ENCODE peak calls at places on chromosomes 5 and 9, in four cellular contexts. Q is GM23338, L is colonic mucosa, B is A549. D is an unnamed sample. For H3K4me1, the result is how much of the 10 kb centered on the place peaks cover.

GRCh38 chr9:37377688-37378612 is 44.5 kb upstream of the GRHPR start:
- DNase-seq in B (no peak), Q (no peak), L (no peak), D (no peak)

GRCh38 chr9:117747571-117747970 is 43.4 kb downstream of the TLR4 start:
- DNase-seq in Q (no peak), B (no peak), L (no peak), D (no peak)

GRCh38 chr5:102583663-102584062 is 84.9 kb upstream of the SLCO6A1 start:
- DNase-seq in B (peak), L (no peak), Q (peak), D (no peak)

GRCh38 chr5:131525805-131526204 is 109.2 kb downstream of the RAPGEF6 start:
- DNase-seq in L (no peak), B (no peak), Q (no peak), D (no peak)

GRCh38 chr5:132264546-132265335 is 7.2 kb downstream of the PDLIM4 start:
- DNase-seq in L (peak), B (no peak), Q (no peak), D (no peak)

GRCh38 chr9:37281541-37281940 is 141.0 kb upstream of the GRHPR start:
- DNase-seq in B (no peak), L (no peak), Q (no peak), D (no peak)

GRCh38 chr9:128193469-128194096 is 2.2 kb upstream of the CIZ1 start:
- DNase-seq in B (no peak), L (no peak), Q (no peak), D (no peak)

GRCh38 chr5:90965110-90965676 is 406.6 kb downstream of the ADGRV1 start:
- DNase-seq in Q (no peak), B (no peak), L (no peak), D (no peak)

GRCh38 chr9:19768798-19769197 is 20.0 kb downstream of the SLC24A2 start:
- DNase-seq in L (no peak), B (no peak), Q (no peak), D (no peak)

GRCh38 chr5:108430931-108431608 is 49.2 kb upstream of the FBXL17 start:
- DNase-seq in B (no peak), Q (no peak), L (no peak), D (no peak)

GRCh38 chr9:106287108-106287631 is 575.8 kb upstream of the ZNF462 start:
- DNase-seq in Q (no peak), B (no peak), L (no peak), D (no peak)

GRCh38 chr5:30343707-30344106 is 849.8 kb upstream of the CDH6 start:
- DNase-seq in Q (no peak), B (no peak), L (no peak), D (no peak)

GRCh38 chr5:36152324-36153298 is 700 bp downstream of the SKP2 start:
- DNase-seq in Q (peak), L (peak), B (peak), D (no peak)

GRCh38 chr5:31364881-31365636 is 166.8 kb downstream of the DROSHA start:
- DNase-seq in Q (no peak), L (no peak), B (no peak), D (no peak)

GRCh38 chr5:1037671-1038416 is 29.2 kb downstream of the NKD2 start:
- DNase-seq in L (no peak), B (no peak), Q (no peak), D (no peak)

GRCh38 chr5:3320317-3320865 is 275.2 kb upstream of the IRX1 start:
- DNase-seq in L (no peak), B (no peak), Q (no peak), D (no peak)

GRCh38 chr9:75071530-75072122 is 16.3 kb downstream of the NMRK1 start:
- DNase-seq in L (peak), Q (no peak), B (no peak), D (peak)

GRCh38 chr5:52794519-52794918 is 6.8 kb downstream of the ITGA1 start:
- DNase-seq in B (no peak), Q (no peak), L (no peak), D (no peak)

GRCh38 chr9:128244443-128245226 is 31.2 kb downstream of the GOLGA2 start:
- DNase-seq in Q (peak), B (no peak), L (peak), D (peak)

GRCh38 chr5:74342948-74343682 is 297.4 kb downstream of the ENC1 start:
- DNase-seq in Q (no peak), B (peak), L (no peak), D (no peak)

GRCh38 chr9:118236625-118237024 is 532.4 kb downstream of the TLR4 start:
- DNase-seq in L (no peak), B (no peak), Q (no peak), D (no peak)

GRCh38 chr9:137988701-137989100 is 111.1 kb downstream of the CACNA1B start:
- DNase-seq in Q (no peak), B (no peak), L (no peak), D (no peak)

GRCh38 chr5:56494300-56494704 is 261.2 kb upstream of the ANKRD55 start:
- DNase-seq in L (no peak), B (no peak), Q (no peak), D (no peak)

GRCh38 chr5:117741655-117742226 is 1167.1 kb upstream of the SEMA6A start:
- DNase-seq in Q (no peak), B (no peak), L (no peak), D (no peak)

GRCh38 chr9:129176786-129177442 is 1.1 kb downstream of the IER5L start:
- DNase-seq in Q (peak), B (no peak), L (peak), D (no peak)

GRCh38 chr9:109314011-109314531 is 6.8 kb downstream of the EPB41L4B start:
- DNase-seq in B (no peak), Q (no peak), L (no peak), D (peak)

DNA sequence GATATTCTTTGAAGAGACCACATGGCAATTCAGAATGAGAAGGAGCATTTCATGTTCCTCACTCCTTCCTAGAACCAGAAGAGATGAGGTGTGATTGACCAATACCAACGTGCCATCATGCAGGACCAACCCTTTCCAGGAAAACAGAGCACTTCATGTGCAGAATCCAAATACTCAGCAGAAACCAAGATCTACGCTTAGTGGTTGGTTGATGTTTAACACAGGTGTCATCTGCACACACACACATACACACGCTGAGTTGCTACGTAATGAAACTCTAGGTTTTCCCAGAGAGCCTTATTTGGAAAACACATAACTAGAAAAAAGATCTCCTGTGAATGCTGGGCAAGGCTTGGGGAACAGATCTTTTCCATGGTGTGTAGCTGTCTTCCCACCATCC is 21.1 kb upstream of the ZNF622 start:
- DNase-seq in B (no peak), L (no peak), Q (no peak), D (no peak)
- H3K4me1 ChIP-seq in B (under half), L (under half), Q (under half), D (under half)

GRCh38 chr9:70406446-70406862 is 8.0 kb downstream of the KLF9 start:
- DNase-seq in Q (peak), B (no peak), L (no peak), D (peak)
- H3K4me1 ChIP-seq in Q (under half), B (under half), L (under half), D (under half)

DNA sequence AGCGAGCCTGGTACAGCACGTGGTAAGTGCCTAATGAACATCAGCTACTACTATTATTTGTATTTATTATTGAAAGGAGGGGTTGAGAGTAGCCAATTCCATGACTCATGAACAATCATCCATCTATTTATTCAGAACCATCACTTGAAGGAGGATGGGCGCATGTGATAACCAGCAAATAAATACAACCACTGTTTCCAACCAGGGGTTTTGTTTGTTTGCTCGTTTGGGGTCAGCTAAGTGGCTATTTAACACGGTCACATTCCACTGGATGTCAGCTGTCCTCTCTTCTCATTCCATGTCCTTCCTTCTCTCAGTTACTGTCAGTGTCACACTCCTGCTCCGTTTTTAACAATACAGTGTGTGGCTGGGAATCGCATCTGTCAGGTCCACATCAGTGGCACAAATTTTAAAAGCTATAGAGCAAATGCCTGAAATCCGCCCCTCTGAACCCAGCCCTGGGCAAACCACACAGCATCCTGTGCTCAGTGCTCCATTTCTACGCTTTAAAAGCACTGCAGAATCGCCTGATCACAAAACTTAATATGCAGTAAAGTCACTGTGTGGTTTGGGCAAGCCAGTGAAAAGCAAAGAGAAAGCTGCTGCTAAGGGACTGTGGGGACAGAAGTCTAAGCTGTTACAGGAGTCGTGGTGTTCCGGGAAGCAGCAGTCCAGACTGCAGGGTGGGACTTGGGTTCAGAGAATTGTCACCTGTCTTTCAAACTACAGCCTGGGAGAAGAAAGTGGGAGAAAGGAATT is 8.5 kb downstream of the RAPGEF1 start:
- DNase-seq in B (no peak), L (no peak), Q (no peak), D (peak)
- H3K4me1 ChIP-seq in B (half or more), L (under half), Q (half or more), D (under half)

DNA sequence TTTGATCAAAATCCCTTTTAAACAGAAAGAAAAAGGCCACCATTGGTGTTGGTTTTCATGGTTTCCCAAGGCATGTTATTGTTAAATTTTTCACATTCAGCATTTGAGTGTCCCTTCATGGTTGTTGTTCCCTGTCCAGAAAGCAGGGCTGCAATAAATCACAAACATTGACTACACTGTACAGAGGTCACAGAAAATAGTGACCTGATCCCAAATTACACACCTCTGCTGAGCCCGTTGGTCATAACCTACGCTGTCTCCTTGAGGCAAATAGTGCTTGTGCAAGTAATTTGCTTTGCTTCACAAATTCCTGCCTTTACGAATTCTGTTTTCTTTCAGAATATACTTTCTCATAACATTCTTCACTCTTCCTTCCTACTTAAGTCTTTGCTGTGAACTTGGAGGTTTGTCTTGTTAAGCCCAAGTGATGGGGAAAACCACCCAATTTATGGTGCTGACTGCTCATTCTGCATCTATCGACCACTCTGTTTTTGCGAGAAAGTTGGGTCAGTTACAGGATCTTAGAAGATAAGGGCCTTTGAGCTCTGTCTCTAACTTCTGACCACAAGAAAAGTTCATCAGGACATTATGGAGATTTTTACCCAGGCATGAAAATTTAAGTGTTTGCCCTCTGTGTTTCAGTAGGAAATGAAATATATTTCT is 16.0 kb downstream of the PIK3R1 start:
- DNase-seq in L (no peak), B (no peak), Q (no peak), D (no peak)
- H3K4me1 ChIP-seq in L (under half), B (under half), Q (under half), D (under half)

GRCh38 chr5:168884040-168884439 is 304.9 kb upstream of the PANK3 start:
- DNase-seq in B (no peak), L (no peak), Q (no peak), D (no peak)
- H3K4me1 ChIP-seq in B (under half), L (under half), Q (under half), D (under half)

GRCh38 chr9:105067895-105068580 is 140.1 kb upstream of the ABCA1 start:
- DNase-seq in B (no peak), Q (no peak), L (no peak), D (no peak)
- H3K4me1 ChIP-seq in B (half or more), Q (under half), L (under half), D (under half)

GRCh38 chr5:67607958-67608357 is 411.4 kb upstream of the CD180 start:
- DNase-seq in B (no peak), L (no peak), Q (no peak), D (no peak)

GRCh38 chr5:67610191-67610912 is 413.8 kb upstream of the CD180 start:
- DNase-seq in Q (no peak), B (no peak), L (no peak), D (no peak)

GRCh38 chr5:67606586-67606947 is 410.0 kb upstream of the CD180 start:
- DNase-seq in L (no peak), B (no peak), Q (no peak), D (no peak)

DNA sequence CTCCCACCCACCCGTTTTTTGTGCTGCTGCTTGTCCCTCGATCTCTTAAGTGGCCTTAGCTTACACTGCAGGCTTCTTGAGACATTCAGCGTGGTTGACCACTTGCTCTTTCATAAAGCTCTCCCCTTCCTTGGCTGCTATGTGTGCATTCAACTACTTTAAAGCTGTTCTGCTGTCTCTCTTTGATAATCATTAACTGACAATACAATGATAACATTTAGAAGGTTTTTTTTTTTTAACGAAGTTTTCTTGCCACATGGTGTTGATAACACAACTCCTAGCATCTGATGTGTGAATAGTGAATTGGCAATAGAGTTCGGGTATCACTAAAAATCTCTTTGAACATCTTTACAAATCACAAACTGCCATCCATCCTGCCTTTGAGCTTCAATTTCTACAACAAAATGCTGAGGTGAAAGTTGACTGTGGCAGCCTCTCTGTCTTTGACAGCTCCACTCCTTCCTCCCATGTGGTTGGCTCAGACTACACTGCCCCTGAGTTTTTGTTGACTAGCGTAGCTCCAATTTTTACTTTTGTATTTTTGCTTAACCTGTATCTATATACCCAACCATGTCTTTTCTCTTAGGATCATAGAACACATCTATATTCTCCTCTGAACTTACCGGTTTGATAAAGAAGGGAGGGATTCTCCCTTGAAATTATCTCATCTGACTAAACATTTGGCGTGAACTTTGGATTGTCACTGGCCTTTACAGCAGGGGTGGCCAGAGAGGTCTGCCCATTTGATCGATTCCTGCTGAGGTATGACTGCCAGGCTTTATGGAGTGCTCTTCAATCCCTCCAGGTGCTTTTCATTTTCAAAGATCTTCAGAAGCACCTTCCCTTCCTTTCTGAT is 409.4 kb upstream of the CD180 start:
- DNase-seq in Q (no peak), B (no peak), L (no peak), D (no peak)
- H3K4me1 ChIP-seq in Q (under half), B (under half), L (under half), D (under half)

DNA sequence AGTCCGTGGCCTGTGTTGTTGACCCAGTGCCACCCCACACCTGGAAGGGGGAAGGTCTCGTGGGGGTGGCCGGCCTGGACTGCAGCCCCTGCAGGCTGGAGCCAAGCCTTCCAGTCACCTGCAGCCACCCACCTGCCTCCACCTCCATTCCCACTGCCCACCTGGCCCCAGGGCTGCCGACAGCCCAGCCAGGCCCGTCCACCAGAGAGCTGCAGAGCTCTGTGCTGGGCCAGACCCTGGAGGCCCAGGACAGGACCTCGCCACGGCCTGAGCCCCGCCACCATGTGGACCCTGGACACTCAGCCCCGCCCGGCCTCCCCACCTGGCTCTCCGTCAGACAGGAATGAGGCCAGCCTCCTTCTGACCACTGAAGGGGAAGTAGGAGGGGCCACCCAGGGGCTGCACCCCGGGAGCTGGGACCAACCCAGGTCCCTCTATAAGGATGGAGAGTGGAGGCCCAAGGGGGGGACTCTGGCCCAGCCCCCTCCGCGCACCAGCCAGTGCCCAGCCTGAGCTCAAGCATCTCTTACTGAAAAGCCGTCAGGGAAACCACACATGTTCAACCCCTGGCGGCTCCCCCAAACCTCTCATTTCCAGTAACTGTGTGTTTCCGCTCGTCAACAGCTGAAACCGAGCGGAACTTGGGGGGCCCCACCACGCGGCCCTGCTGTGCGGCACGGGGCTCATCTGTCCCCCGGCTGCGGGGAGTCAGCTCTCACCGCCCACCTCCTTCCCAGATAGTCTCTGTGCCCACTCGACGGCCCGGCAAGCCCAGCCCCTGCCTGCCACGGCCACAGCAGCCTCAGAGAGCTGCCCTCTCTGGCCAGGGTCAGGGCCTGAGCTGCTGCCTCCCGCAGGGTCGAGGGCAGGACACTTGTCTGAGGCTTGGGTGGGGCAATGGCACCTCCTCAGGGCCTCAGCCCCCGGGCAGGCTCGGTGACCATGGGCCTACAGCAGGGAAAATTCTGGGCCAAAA is 12.8 kb downstream of the NOTCH1 start:
- DNase-seq in B (no peak), Q (no peak), L (no peak), D (peak)
- H3K4me1 ChIP-seq in B (under half), Q (under half), L (half or more), D (under half)

D was measured in Peyer's patch.